ENCODE peak calls at places on chromosomes 2 and 18, in eight cellular contexts. Q is MCF 10A, N is HT-29, L is stomach, H is activated T-helper 1 cell treated with Interleukin-2 at 50 U/mL for 16 hours, K is fibroblast of the aortic adventitia, P is body of pancreas, S is neural crest cell. J is an unnamed sample.

GRCh38 chr2:167784071-167784400 is 463.4 kb downstream of the STK39 start:
- DNase-seq in Q (no peak), N (no peak), L (no peak), H (no peak), K (no peak), P (no peak), S (no peak), J (no peak)

GRCh38 chr2:20423376-20423775 is 23.5 kb upstream of the RHOB start:
- DNase-seq in Q (no peak), N (no peak), L (no peak), H (no peak), K (no peak), P (no peak), S (no peak), J (no peak)

GRCh38 chr2:25324905-25325592 is 16.7 kb downstream of the DNMT3A start:
- DNase-seq in Q (no peak), N (no peak), L (no peak), H (no peak), K (peak; percentile 77), P (no peak), S (no peak), J (no peak)

GRCh38 chr2:50469784-50470183 is 562.1 kb downstream of the NRXN1 start:
- DNase-seq in Q (no peak), N (no peak), L (no peak), H (no peak), K (no peak), P (no peak), S (no peak), J (no peak)

GRCh38 chr18:7382631-7383335 is 151.9 kb downstream of the LRRC30 start:
- DNase-seq in Q (no peak), N (no peak), L (no peak), H (no peak), K (no peak), P (no peak), S (no peak), J (no peak)

GRCh38 chr2:105934467-105934866 is 189.8 kb downstream of the NCK2 start:
- DNase-seq in Q (no peak), N (no peak), L (no peak), H (peak; percentile 5), K (no peak), P (no peak), S (peak; percentile 12), J (no peak)

GRCh38 chr2:129492528-129492927 is 486.9 kb upstream of the RAB6C start:
- DNase-seq in Q (no peak), N (no peak), L (no peak), H (no peak), K (no peak), P (no peak), S (no peak), J (no peak)

GRCh38 chr18:58097127-58097906 is 53.3 kb downstream of the NEDD4L start:
- DNase-seq in Q (no peak), N (no peak), L (peak; percentile 51), H (no peak), K (peak; percentile 32), P (peak; percentile 52), S (no peak), J (no peak)

GRCh38 chr2:166464187-166464586 is 29.9 kb downstream of the SCN7A start:
- DNase-seq in Q (peak; percentile 10), N (no peak), L (no peak), H (no peak), K (peak; percentile 0), P (no peak), S (no peak), J (no peak)

GRCh38 chr18:44677933-44678332 is 2.8 kb upstream of the SETBP1 start:
- DNase-seq in Q (no peak), N (no peak), L (no peak), H (no peak), K (no peak), P (no peak), S (no peak), J (no peak)

GRCh38 chr2:239444626-239445625 is 44.1 kb upstream of the HDAC4 start:
- DNase-seq in Q (peak; percentile 97), N (peak; percentile 19), L (no peak), H (no peak), K (peak; percentile 47), P (peak; percentile 46), S (no peak), J (no peak)

GRCh38 chr2:25127631-25128030 is 40.7 kb downstream of the POMC start:
- DNase-seq in Q (no peak), N (no peak), L (no peak), H (no peak), K (peak; percentile 54), P (no peak), S (no peak), J (no peak)